ENCODE peak calls at places on chromosomes 13 and 19, in ten cellular contexts. D is left colon; H is NCI-H1694; R is kidney glomerular epithelial cell; X is colonic mucosa; L is NCI-H1092; O is coronary artery; N is breast epithelium; P is stimulated activated CD4-positive, alpha-beta T cell treated with anti-CD3 and anti-CD28 coated beads, Interleukin-15, amount 100 ng/mL, for 1 hour; B is NCI-H526. G is an unnamed sample.

GRCh38 chr19:18961767-18962423 is 20.9 kb upstream of the HOMER3 start:
- DNase-seq in B (peak; percentile 70), X (no peak), P (no peak), R (no peak), O (no peak), L (no peak), H (no peak), N (no peak), D (no peak), G (no peak)

GRCh38 chr19:49106648-49107135 is 7.5 kb upstream of the LIN7B start:
- DNase-seq in D (peak; percentile 79), L (no peak), P (peak; percentile 60), X (peak; percentile 68), O (no peak), R (peak; percentile 7), H (peak; percentile 65), B (peak; percentile 76), N (no peak), G (peak; percentile 59)

GRCh38 chr19:14786421-14786851 is 8.1 kb upstream of the ADGRE2 start:
- DNase-seq in D (peak; percentile 27), O (no peak), B (peak; percentile 18), N (no peak), R (no peak), H (no peak), P (no peak), L (no peak), X (no peak), G (no peak)

GRCh38 chr13:102868366-102868936 is 22.6 kb downstream of the ERCC5 start:
- DNase-seq in O (no peak), X (no peak), D (no peak), R (no peak), N (no peak), L (no peak), B (no peak), P (no peak), H (no peak), G (no peak)

GRCh38 chr13:32639502-32640105 is 53.4 kb downstream of the PDS5B start:
- DNase-seq in B (peak; percentile 73), O (no peak), D (peak; percentile 57), N (peak; percentile 32), X (peak; percentile 48), H (peak; percentile 8), R (peak; percentile 56), P (no peak), L (no peak), G (peak; percentile 73)

GRCh38 chr13:106499905-106500304 is 35.6 kb downstream of the EFNB2 start:
- DNase-seq in L (no peak), P (no peak), B (no peak), H (no peak), D (no peak), O (no peak), X (no peak), R (no peak), N (no peak), G (no peak)

GRCh38 chr13:20825476-20825875 is 51.7 kb upstream of the EEF1AKMT1 start:
- DNase-seq in R (no peak), P (no peak), O (no peak), B (no peak), X (no peak), H (peak; percentile 12), N (no peak), L (no peak), D (no peak), G (no peak)

GRCh38 chr19:3005345-3005744 is 23.7 kb downstream of the TLE2 start:
- DNase-seq in L (no peak), X (no peak), R (no peak), O (no peak), D (no peak), N (no peak), H (no peak), B (no peak), P (no peak), G (no peak)

GRCh38 chr19:35585844-35586243 is at the start of gene PMIS2:
- DNase-seq in P (no peak), L (no peak), R (no peak), D (no peak), B (peak; percentile 35), H (no peak), N (no peak), O (no peak), X (no peak), G (no peak)

GRCh38 chr19:45051929-45052579 is 13.2 kb downstream of the CLASRP start:
- DNase-seq in X (peak; percentile 44), P (no peak), B (no peak), D (peak; percentile 58), N (no peak), L (no peak), H (no peak), O (no peak), R (no peak), G (no peak)

GRCh38 chr13:100512422-100512821 is 76.2 kb downstream of the GGACT start:
- DNase-seq in X (no peak), P (no peak), H (no peak), L (no peak), B (no peak), O (no peak), N (no peak), R (no peak), D (no peak), G (no peak)

GRCh38 chr13:34035676-34036325 is 217.9 kb downstream of the RFC3 start:
- DNase-seq in N (no peak), O (no peak), D (no peak), B (peak; percentile 16), R (no peak), X (no peak), P (no peak), L (no peak), H (no peak), G (no peak)

GRCh38 chr19:3665681-3666544 is 34.4 kb downstream of the PIP5K1C start:
- DNase-seq in P (peak; percentile 74), B (peak; percentile 17), H (no peak), D (peak; percentile 73), X (peak; percentile 73), O (no peak), L (no peak), R (peak; percentile 29), N (no peak), G (peak; percentile 48)

GRCh38 chr19:35935911-35936737 is at the start of gene LRFN3:
- DNase-seq in O (peak; percentile 78), H (peak; percentile 83), B (peak; percentile 99), P (peak; percentile 50), N (peak; percentile 32), X (peak; percentile 83), D (peak; percentile 84), L (peak; percentile 48), R (peak; percentile 17), G (peak; percentile 68)

GRCh38 chr19:50723069-50723468 is at the start of gene CLEC11A:
- DNase-seq in B (no peak), L (no peak), D (no peak), O (no peak), N (peak; percentile 57), R (no peak), H (no peak), P (no peak), X (peak; percentile 54), G (peak; percentile 38)

GRCh38 chr19:2260341-2260751 is 4.1 kb upstream of the JSRP1 start:
- DNase-seq in R (peak; percentile 31), D (no peak), L (no peak), B (peak; percentile 48), N (no peak), O (no peak), H (no peak), P (no peak), X (peak; percentile 54), G (no peak)

GRCh38 chr13:98239156-98240076 is 62.3 kb upstream of the RNF113B start:
- DNase-seq in B (peak; percentile 88), H (no peak), L (peak; percentile 78), X (no peak), D (no peak), P (no peak), R (no peak), O (no peak), N (no peak), G (no peak)

GRCh38 chr13:49779721-49780120 is 12.8 kb downstream of the KPNA3 start:
- DNase-seq in H (no peak), B (no peak), P (no peak), L (no peak), N (no peak), X (no peak), O (no peak), R (no peak), D (no peak), G (no peak)

GRCh38 chr19:47696635-47697034 is 16.6 kb upstream of the EHD2 start:
- DNase-seq in R (no peak), N (no peak), O (no peak), H (no peak), L (no peak), X (no peak), D (no peak), B (no peak), P (no peak), G (no peak)

GRCh38 chr13:71964491-71965108 is 97.6 kb upstream of the DACH1 start:
- DNase-seq in R (no peak), N (no peak), P (no peak), B (peak; percentile 41), O (no peak), H (no peak), D (no peak), X (no peak), L (no peak), G (no peak)

GRCh38 chr19:40756502-40757110 is 5.6 kb downstream of the SNRPA start:
- DNase-seq in B (no peak), X (no peak), P (no peak), L (no peak), D (no peak), H (no peak), O (no peak), R (no peak), N (no peak), G (no peak)

GRCh38 chr13:47114030-47114429 is 217.2 kb upstream of the HTR2A start:
- DNase-seq in D (no peak), N (no peak), X (no peak), B (no peak), O (no peak), L (no peak), R (peak; percentile 48), H (no peak), P (no peak), G (no peak)

GRCh38 chr13:113001251-113002140 is 32.5 kb downstream of the MCF2L start:
- DNase-seq in R (no peak), P (no peak), L (peak; percentile 87), X (peak; percentile 52), O (no peak), B (peak; percentile 97), H (peak; percentile 87), D (peak; percentile 52), N (no peak), G (peak; percentile 78)

GRCh38 chr19:46692918-46693722 is 23.8 kb downstream of the PRKD2 start:
- DNase-seq in N (no peak), P (no peak), H (no peak), L (no peak), R (no peak), O (no peak), X (no peak), D (no peak), B (no peak), G (no peak)